ENCODE peak calls at places on chromosomes 12 and 14, in seven cellular contexts. L, U, M, E, Q, I and A are unnamed samples.

GRCh38 chr14:75825147-75825592 is 156.6 kb downstream of the TGFB3 start:
- DNase-seq in M (no peak), I (no peak), E (no peak), Q (peak), L (no peak), U (no peak), A (no peak)

GRCh38 chr14:105927661-105928060 is 401.3 kb downstream of the TMEM121 start:
- DNase-seq in E (no peak), L (no peak), U (no peak), M (no peak), I (no peak), Q (no peak), A (no peak)

GRCh38 chr14:104903990-104904389 is 20.7 kb upstream of the PLD4 start:
- DNase-seq in L (no peak), Q (no peak), M (no peak), I (no peak), U (no peak), E (no peak), A (no peak)

GRCh38 chr14:93106541-93107156 is 9.1 kb downstream of the ITPK1 start:
- DNase-seq in U (no peak), I (no peak), E (no peak), M (no peak), L (no peak), Q (no peak), A (no peak)

GRCh38 chr12:65232490-65233077 is 45.9 kb upstream of the MSRB3 start:
- DNase-seq in L (no peak), U (peak), E (no peak), I (no peak), M (no peak), Q (peak), A (no peak)

GRCh38 chr12:117361312-117361670 is at the start of gene NOS1:
- DNase-seq in M (no peak), L (no peak), U (no peak), I (no peak), E (no peak), Q (no peak), A (no peak)

GRCh38 chr12:89468648-89469326 is 55.8 kb downstream of the GALNT4 start:
- DNase-seq in M (no peak), Q (no peak), U (no peak), E (no peak), L (no peak), I (no peak), A (no peak)

GRCh38 chr12:82461851-82462250 is 103.5 kb downstream of the METTL25 start:
- DNase-seq in U (peak), E (no peak), Q (no peak), L (no peak), M (no peak), I (no peak), A (peak)

GRCh38 chr12:131852551-131853299 is 24.5 kb downstream of the MMP17 start:
- DNase-seq in L (peak), E (no peak), U (no peak), Q (peak), M (no peak), I (no peak), A (no peak)

GRCh38 chr12:55797068-55797467 is 20.5 kb downstream of the SARNP start:
- DNase-seq in U (no peak), E (no peak), I (no peak), L (no peak), M (peak), Q (peak), A (no peak)

GRCh38 chr14:93962701-93963601 is 13.4 kb downstream of the ASB2 start:
- DNase-seq in E (no peak), U (no peak), Q (no peak), I (no peak), M (no peak), L (no peak), A (no peak)

GRCh38 chr12:123752046-123752445 is 10.1 kb upstream of the DNAH10 start:
- DNase-seq in U (no peak), M (no peak), E (no peak), L (no peak), Q (no peak), I (no peak), A (no peak)
- TF ChIP-seq CTCF in U (no peak), M (no peak), E (no peak), L (no peak), Q (no peak), I (no peak), A (no peak)

GRCh38 chr14:59918824-59919581 is 941 bp upstream of the LRRC9 start:
- DNase-seq in I (no peak), U (peak), E (no peak), L (no peak), Q (peak), M (peak), A (no peak)
- H3K27ac ChIP-seq in I (no peak), U (no peak), E (no peak), L (peak), Q (no peak), M (no peak), A (no peak)

GRCh38 chr14:50311974-50312733 is at the start of the genes DMAC2L and L2HGDH:
- DNase-seq in Q (peak), I (peak), M (peak), L (peak), E (peak), U (peak), A (peak)
- TF ChIP-seq CTCF in Q (no peak), I (peak), M (no peak), L (peak), E (no peak), U (peak), A (no peak)

GRCh38 chr14:59328410-59328809 is 136.8 kb downstream of the GPR135 start:
- DNase-seq in L (no peak), M (no peak), I (no peak), U (no peak), Q (no peak), E (no peak), A (no peak)
- H3K27ac ChIP-seq in L (no peak), M (no peak), I (no peak), U (no peak), Q (no peak), E (peak), A (no peak)

GRCh38 chr12:128772249-128772648 is 51.5 kb downstream of the SLC15A4 start:
- DNase-seq in L (no peak), U (no peak), I (no peak), M (no peak), Q (no peak), E (no peak), A (no peak)

GRCh38 chr12:128771681-128772080 is 52.1 kb downstream of the SLC15A4 start:
- DNase-seq in U (no peak), M (no peak), Q (no peak), L (no peak), I (no peak), E (no peak), A (no peak)

GRCh38 chr12:128763395-128763794 is 60.4 kb downstream of the SLC15A4 start:
- DNase-seq in L (no peak), M (no peak), E (no peak), I (no peak), Q (no peak), U (no peak), A (no peak)

GRCh38 chr12:128767518-128767917 is 56.2 kb downstream of the SLC15A4 start:
- DNase-seq in U (no peak), E (no peak), I (no peak), L (no peak), M (no peak), Q (no peak), A (no peak)

DNA sequence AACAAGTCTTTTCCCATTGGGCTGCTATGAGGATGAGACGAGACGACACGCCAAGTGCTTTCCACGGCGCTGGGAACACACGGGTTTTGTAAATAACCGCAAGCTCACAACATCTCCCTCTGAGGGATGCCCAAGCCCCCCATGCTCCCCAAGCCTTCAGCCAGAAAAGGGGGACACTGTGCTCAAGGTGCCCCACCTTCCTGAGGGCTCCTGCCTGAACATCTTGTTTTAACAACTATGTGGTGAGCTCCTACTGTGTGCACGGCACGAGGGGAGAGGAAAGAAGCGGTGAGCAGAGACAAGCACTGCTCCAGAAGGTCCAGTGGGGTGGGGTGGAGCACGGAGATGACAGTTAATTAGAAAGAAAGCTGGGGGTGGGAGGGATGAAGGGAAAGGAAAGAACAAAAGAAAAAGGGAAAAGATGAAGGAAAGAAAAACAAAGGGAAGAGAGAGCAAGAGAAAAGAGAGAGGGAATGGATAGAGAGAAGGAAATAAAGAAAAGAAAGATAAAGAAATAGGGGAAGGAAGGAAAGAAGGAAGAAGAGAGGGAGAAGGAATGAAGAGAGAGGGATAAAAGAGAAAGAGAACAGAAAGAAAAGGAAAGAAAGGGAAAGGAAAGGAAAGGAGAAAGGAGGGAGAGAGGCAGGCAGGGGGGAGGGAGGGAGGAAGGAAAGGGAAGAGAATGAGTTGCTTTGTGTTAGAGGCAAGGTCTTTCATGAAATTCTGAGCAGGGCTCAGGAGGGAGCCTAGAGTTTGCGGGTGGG is 56.8 kb downstream of the SLC15A4 start:
- DNase-seq in L (no peak), U (no peak), Q (no peak), E (no peak), M (no peak), I (no peak), A (no peak)
- TF ChIP-seq CTCF in L (no peak), U (no peak), Q (no peak), E (no peak), M (no peak), I (no peak), A (no peak)

GRCh38 chr12:8050600-8051250 is 15.4 kb downstream of the C3AR1 start:
- DNase-seq in U (no peak), Q (no peak), M (no peak), E (no peak), L (no peak), I (no peak), A (no peak)
- H3K27ac ChIP-seq in U (no peak), Q (no peak), M (no peak), E (no peak), L (no peak), I (no peak), A (no peak)

GRCh38 chr14:101380512-101380911 is 180.8 kb upstream of the DIO3 start:
- DNase-seq in Q (no peak), M (no peak), U (no peak), I (no peak), L (no peak), E (no peak), A (no peak)
- TF ChIP-seq CTCF in Q (no peak), M (no peak), U (no peak), I (no peak), L (no peak), E (no peak), A (no peak)

DNA sequence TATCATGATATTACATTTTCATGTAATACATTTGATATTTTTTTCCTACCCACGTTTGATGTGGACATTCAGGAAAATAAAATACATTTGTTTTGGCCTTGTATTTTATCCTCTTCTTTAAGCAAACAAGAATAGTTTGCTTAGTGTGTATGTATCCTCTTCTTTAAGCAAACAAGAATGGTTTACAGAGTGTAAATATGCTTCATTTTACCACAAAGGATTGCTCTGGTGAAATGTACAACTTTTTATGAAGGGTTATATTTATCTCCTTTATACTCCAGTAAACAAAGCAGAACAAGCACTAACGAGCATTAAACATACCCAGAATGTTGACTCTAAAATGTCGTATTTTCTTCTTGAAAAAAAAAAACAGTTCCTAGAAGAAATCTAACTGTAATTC is 244.7 kb downstream of the KCNH5 start:
- DNase-seq in I (no peak), U (no peak), Q (no peak), M (no peak), L (no peak), E (no peak), A (no peak)
- H3K27ac ChIP-seq in I (no peak), U (no peak), Q (no peak), M (no peak), L (no peak), E (no peak), A (no peak)

DNA sequence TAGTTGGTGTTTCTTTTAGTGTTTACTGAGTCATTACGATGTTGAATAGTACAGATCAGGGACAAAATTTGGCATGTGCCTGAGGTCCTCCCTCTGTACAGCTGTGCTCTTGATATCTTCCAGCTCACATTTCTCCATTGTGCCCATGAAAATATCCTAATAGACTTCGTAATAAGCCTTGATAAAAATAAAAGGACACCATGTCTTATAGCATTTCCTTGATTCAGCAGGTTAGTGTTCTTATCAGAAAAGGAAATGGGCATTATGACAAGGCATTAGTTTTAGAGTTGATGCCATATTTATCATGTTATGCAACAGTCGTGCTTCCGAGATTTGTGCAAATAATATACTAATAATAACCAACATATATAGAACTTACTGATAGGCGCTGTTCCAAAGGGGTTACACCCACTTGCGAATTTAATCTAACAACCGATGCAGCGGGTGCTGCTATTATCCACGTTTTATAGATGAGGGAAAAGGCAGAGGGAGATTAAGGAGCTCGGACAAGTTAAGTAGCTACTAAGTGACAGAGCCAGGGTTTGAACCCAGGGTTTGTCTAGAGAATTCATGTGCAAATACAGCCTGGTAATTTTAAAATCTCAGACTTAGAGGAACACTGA is 15.2 kb upstream of the WNK1 start:
- DNase-seq in I (no peak), M (no peak), E (no peak), U (no peak), Q (no peak), L (no peak), A (no peak)
- TF ChIP-seq CTCF in I (no peak), M (no peak), E (no peak), U (no peak), Q (no peak), L (no peak), A (no peak)

GRCh38 chr12:48199784-48200198 is 3.3 kb downstream of the OR10AD1 start:
- DNase-seq in E (no peak), Q (no peak), U (no peak), M (no peak), L (no peak), I (no peak), A (no peak)
- H3K27ac ChIP-seq in E (peak), Q (no peak), U (no peak), M (no peak), L (no peak), I (no peak), A (no peak)